ENCODE peak calls at places on chromosome 16, in six cellular contexts. N, D, I, F, H and K are unnamed samples.

GRCh38 chr16:4550587-4550986 is 5.6 kb upstream of the C16orf96 start:
- DNase-seq in N (no peak), D (no peak), I (no peak), F (no peak), H (no peak), K (no peak)

GRCh38 chr16:23452572-23453337 is at the start of gene COG7:
- DNase-seq in N (peak; percentile 89), D (peak; percentile 86), I (peak; percentile 95), F (peak; percentile 84), H (peak; percentile 74), K (peak; percentile 87)

GRCh38 chr16:12054396-12054795 is 77.9 kb downstream of the SNX29 start:
- DNase-seq in N (peak; percentile 34), D (no peak), I (no peak), F (no peak), H (no peak), K (no peak)

GRCh38 chr16:29738514-29738913 is 7.3 kb downstream of the C16orf54 start:
- DNase-seq in N (no peak), D (no peak), I (peak; percentile 67), F (no peak), H (no peak), K (no peak)

GRCh38 chr16:50394215-50394802 is 25.5 kb upstream of the BRD7 start:
- DNase-seq in N (peak; percentile 22), D (no peak), I (no peak), F (no peak), H (no peak), K (no peak)

GRCh38 chr16:48420437-48420836 is 35.2 kb upstream of the SIAH1 start:
- DNase-seq in N (no peak), D (peak; percentile 15), I (no peak), F (no peak), H (no peak), K (no peak)

GRCh38 chr16:85086347-85087291 is 25.7 kb downstream of the CIBAR2 start:
- DNase-seq in N (peak; percentile 71), D (peak; percentile 62), I (peak; percentile 89), F (peak; percentile 43), H (peak; percentile 59), K (peak; percentile 71)

GRCh38 chr16:1188781-1189189 is 35.9 kb downstream of the CACNA1H start:
- DNase-seq in N (peak; percentile 59), D (peak; percentile 19), I (no peak), F (no peak), H (peak; percentile 16), K (no peak)

GRCh38 chr16:63287411-63287810 is 1251.2 kb upstream of the CDH8 start:
- DNase-seq in N (no peak), D (peak; percentile 1), I (no peak), F (no peak), H (no peak), K (no peak)

GRCh38 chr16:70577256-70577698 is 53.7 kb downstream of the SF3B3 start:
- DNase-seq in N (no peak), D (peak; percentile 82), I (no peak), F (peak; percentile 62), H (no peak), K (no peak)